ENCODE peak calls at places on chromosomes 3 and 15, in nine cellular contexts. N, P, D, T, O, M, S, B and X are unnamed samples. For H3K4me1, the result is how much of the 10 kb centered on the place peaks cover.

GRCh38 chr3:149934524-149934923 is 36.2 kb downstream of the PFN2 start:
- DNase-seq in N (no peak), P (no peak), D (peak), T (peak), O (no peak), M (no peak), S (no peak), B (no peak), X (peak)

GRCh38 chr15:56719021-56719612 is 14.2 kb downstream of the ZNF280D start:
- DNase-seq in N (no peak), P (no peak), D (no peak), T (no peak), O (no peak), M (no peak), S (no peak), B (no peak), X (no peak)

GRCh38 chr3:10554236-10554611 is 48.8 kb upstream of the ATP2B2 start:
- DNase-seq in N (no peak), P (no peak), D (no peak), T (no peak), O (no peak), M (no peak), S (no peak), B (no peak), X (no peak)

GRCh38 chr15:88423331-88423730 is 43.9 kb downstream of the MRPL46 start:
- DNase-seq in N (no peak), P (no peak), D (no peak), T (no peak), O (no peak), M (no peak), S (no peak), B (no peak), X (no peak)

GRCh38 chr3:42061711-42062408 is 29.3 kb upstream of the TRAK1 start:
- DNase-seq in N (no peak), P (no peak), D (peak), T (peak), O (no peak), M (peak), S (no peak), B (peak), X (peak)

GRCh38 chr3:55721716-55722484 is 234.8 kb upstream of the WNT5A start:
- DNase-seq in N (no peak), P (no peak), D (peak), T (peak), O (no peak), M (no peak), S (no peak), B (peak), X (peak)

GRCh38 chr3:111691293-111691909 is 96.3 kb upstream of the ZBED2 start:
- DNase-seq in N (peak), P (no peak), D (no peak), T (peak), O (no peak), M (peak), S (no peak), B (no peak), X (peak)

GRCh38 chr3:123194552-123194951 is 7.2 kb upstream of the SEC22A start:
- DNase-seq in N (no peak), P (no peak), D (peak), T (peak), O (peak), M (peak), S (no peak), B (peak), X (peak)

GRCh38 chr3:144369151-144369879 is 397.7 kb downstream of the DIPK2A start:
- DNase-seq in N (no peak), P (no peak), D (no peak), T (no peak), O (no peak), M (no peak), S (no peak), B (no peak), X (no peak)

GRCh38 chr3:16377196-16377595 is 112.2 kb downstream of the OXNAD1 start:
- DNase-seq in N (peak), P (peak), D (no peak), T (no peak), O (no peak), M (no peak), S (peak), B (no peak), X (no peak)

GRCh38 chr3:24477090-24477656 is 17.5 kb downstream of the THRB start:
- DNase-seq in N (no peak), P (no peak), D (no peak), T (no peak), O (no peak), M (no peak), S (no peak), B (no peak), X (no peak)

GRCh38 chr3:122793568-122794416 is at the start of gene HSPBAP1:
- DNase-seq in N (peak), P (peak), D (peak), T (peak), O (peak), M (peak), S (peak), B (peak), X (peak)

GRCh38 chr3:195542261-195542660 is 864 bp downstream of the PPP1R2 start:
- DNase-seq in N (no peak), P (no peak), D (no peak), T (peak), O (no peak), M (no peak), S (no peak), B (no peak), X (no peak)

GRCh38 chr3:9861201-9861600 is 17.4 kb upstream of the RPUSD3 start:
- DNase-seq in N (no peak), P (no peak), D (no peak), T (no peak), O (no peak), M (no peak), S (no peak), B (no peak), X (no peak)

GRCh38 chr3:162441716-162442115 is 945.1 kb downstream of the OTOL1 start:
- DNase-seq in N (no peak), P (no peak), D (no peak), T (peak), O (no peak), M (no peak), S (no peak), B (no peak), X (no peak)

GRCh38 chr15:49887604-49888340 is 231.3 kb downstream of the ATP8B4 start:
- DNase-seq in N (no peak), P (no peak), D (no peak), T (peak), O (no peak), M (no peak), S (no peak), B (no peak), X (no peak)

GRCh38 chr3:160635213-160635612 is 41.7 kb upstream of the ARL14 start:
- DNase-seq in N (no peak), P (no peak), D (no peak), T (no peak), O (no peak), M (no peak), S (no peak), B (no peak), X (no peak)

GRCh38 chr3:108623504-108623903 is 34.0 kb downstream of the DZIP3 start:
- DNase-seq in N (no peak), P (no peak), D (no peak), T (no peak), O (no peak), M (no peak), S (no peak), B (no peak), X (no peak)

GRCh38 chr3:25461946-25462345 is 33.9 kb downstream of the RARB start:
- DNase-seq in N (no peak), P (no peak), D (no peak), T (no peak), O (no peak), M (no peak), S (no peak), B (no peak), X (no peak)

GRCh38 chr15:31867536-31868442 is 162.5 kb upstream of the CHRNA7 start:
- DNase-seq in N (peak), P (peak), D (peak), T (peak), O (peak), M (peak), S (peak), B (peak), X (peak)

GRCh38 chr15:55606214-55606613 is 18.1 kb upstream of the PYGO1 start:
- DNase-seq in N (no peak), P (no peak), D (no peak), T (no peak), O (no peak), M (no peak), S (no peak), B (no peak), X (no peak)

GRCh38 chr15:70556376-70556775 is 207.0 kb downstream of the UACA start:
- DNase-seq in N (no peak), P (no peak), D (no peak), T (no peak), O (no peak), M (no peak), S (no peak), B (no peak), X (no peak)

GRCh38 chr15:89369548-89369947 is 34.9 kb upstream of the POLG start:
- DNase-seq in N (no peak), P (no peak), D (no peak), T (no peak), O (no peak), M (no peak), S (no peak), B (no peak), X (no peak)

GRCh38 chr3:194870394-194871110 is 184.9 kb downstream of the FAM43A start:
- DNase-seq in N (no peak), P (no peak), D (peak), T (no peak), O (no peak), M (no peak), S (no peak), B (peak), X (peak)

GRCh38 chr15:63052128-63052826 is 9.7 kb downstream of the TPM1 start:
- DNase-seq in N (no peak), P (no peak), D (no peak), T (peak), O (no peak), M (no peak), S (no peak), B (no peak), X (no peak)
- H3K4me1 ChIP-seq in N (under half), P (under half), D (half or more), T (under half), O (half or more), M (half or more), S (under half), B (half or more), X (half or more)

DNA sequence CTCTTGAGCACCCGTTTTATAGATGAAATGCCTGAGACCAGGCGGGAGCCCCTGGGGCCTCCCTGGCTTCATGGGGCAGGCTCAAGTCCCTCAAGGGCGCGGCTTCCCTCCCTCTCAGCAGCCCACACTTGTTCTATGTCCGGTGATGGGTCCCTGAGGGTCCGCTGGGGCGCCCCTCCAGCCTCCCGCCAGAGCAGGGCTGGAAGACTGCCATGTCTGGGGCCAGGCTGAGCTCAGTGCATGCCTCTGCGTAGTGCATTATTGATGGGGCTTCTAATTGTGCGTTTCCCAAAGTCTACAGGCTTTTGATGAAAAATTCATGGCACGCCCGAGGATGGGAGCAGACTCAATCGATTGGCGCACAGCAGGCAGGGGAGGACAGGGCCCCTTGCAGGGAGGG is 51.3 kb downstream of the CYP11A1 start:
- DNase-seq in N (no peak), P (no peak), D (no peak), T (no peak), O (no peak), M (no peak), S (no peak), B (no peak), X (no peak)
- H3K4me1 ChIP-seq in N (under half), P (under half), D (under half), T (half or more), O (under half), M (under half), S (under half), B (under half), X (under half)

DNA sequence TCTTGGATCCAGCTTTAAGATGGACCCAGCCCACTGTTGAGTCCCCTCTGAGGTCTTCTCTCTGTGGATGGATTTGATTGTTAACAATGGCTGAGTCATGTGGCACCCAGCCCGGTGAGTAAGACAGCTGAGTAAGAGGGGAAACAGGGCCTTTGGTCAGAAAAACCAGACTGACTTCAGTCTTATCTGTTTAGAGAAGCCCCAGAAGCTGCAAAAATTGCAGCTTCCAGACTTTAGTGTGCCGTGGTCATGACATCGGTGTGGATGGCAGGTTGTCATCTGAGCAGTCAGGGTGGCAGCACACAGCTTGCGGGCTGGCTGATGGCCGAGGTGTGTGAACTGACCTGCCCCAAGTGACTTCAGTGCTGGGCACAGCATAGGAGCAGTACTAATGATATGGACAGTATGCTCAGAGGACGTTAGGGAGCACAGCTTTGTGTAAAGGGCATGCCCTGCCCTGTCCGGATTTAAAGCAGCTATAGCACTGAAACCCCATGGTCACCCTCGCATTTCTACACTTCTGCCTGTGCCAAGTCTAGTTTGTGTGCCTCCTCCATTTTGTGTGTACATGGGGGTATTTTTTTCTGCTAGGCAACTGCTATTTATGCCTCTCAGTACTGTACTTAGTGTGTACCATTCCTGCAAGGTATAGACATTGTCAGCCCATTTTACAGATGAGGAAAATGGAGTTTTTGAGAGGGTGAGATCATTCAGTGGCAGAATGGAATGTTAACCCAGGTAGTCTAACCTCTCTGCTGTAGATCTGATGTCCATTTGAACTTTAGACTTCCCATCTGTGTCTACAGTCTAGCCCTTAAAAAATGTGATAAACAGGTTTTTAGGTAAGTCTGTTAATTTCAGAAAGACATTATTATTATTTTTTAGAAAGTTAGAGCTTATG is 44.4 kb downstream of the FLNB start:
- DNase-seq in N (no peak), P (no peak), D (peak), T (peak), O (peak), M (peak), S (no peak), B (peak), X (peak)
- H3K4me1 ChIP-seq in N (under half), P (under half), D (under half), T (under half), O (under half), M (half or more), S (under half), B (under half), X (half or more)

GRCh38 chr3:58333206-58334012 is 717 bp downstream of the PXK start:
- DNase-seq in N (peak), P (no peak), D (peak), T (no peak), O (peak), M (no peak), S (peak), B (peak), X (peak)

GRCh38 chr3:58337190-58337589 is 4.5 kb downstream of the PXK start:
- DNase-seq in N (no peak), P (no peak), D (no peak), T (no peak), O (no peak), M (no peak), S (no peak), B (no peak), X (no peak)

GRCh38 chr3:58334013-58334321 is 1.3 kb downstream of the PXK start:
- DNase-seq in N (no peak), P (no peak), D (no peak), T (peak), O (no peak), M (no peak), S (no peak), B (no peak), X (no peak)

GRCh38 chr3:58335432-58335947 is 2.8 kb downstream of the PXK start:
- DNase-seq in N (no peak), P (no peak), D (no peak), T (no peak), O (no peak), M (no peak), S (no peak), B (no peak), X (no peak)

GRCh38 chr3:58336135-58336882 is 3.6 kb downstream of the PXK start:
- DNase-seq in N (no peak), P (no peak), D (no peak), T (peak), O (no peak), M (no peak), S (no peak), B (no peak), X (no peak)
- H3K4me1 ChIP-seq in N (under half), P (under half), D (under half), T (under half), O (under half), M (under half), S (under half), B (under half), X (under half)

GRCh38 chr3:141346839-141347238 is 21.5 kb upstream of the ZBTB38 start:
- DNase-seq in N (no peak), P (no peak), D (no peak), T (no peak), O (no peak), M (no peak), S (no peak), B (no peak), X (no peak)
- H3K4me1 ChIP-seq in N (under half), P (under half), D (under half), T (under half), O (under half), M (under half), S (under half), B (under half), X (under half)

DNA sequence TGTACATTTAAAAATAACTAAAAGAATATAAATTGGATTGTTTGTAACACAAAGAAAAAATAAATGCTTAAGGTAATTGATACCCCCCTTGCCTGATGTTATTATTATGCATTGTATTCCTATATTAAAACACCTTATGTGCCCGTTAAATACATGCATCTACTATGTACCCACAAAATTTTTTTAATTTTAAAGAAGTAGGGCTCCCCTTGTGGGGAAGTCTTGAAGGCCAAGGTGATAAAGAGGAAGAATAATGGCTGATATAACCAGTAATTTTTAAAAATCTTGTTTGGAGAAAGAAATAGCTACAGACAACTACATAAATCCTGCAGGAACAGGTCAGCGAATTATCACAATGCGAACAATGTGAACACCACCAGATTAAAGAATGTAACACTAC is 451.7 kb upstream of the ARHGEF26 start:
- DNase-seq in N (peak), P (no peak), D (no peak), T (no peak), O (no peak), M (no peak), S (no peak), B (no peak), X (no peak)
- H3K4me1 ChIP-seq in N (under half), P (under half), D (under half), T (under half), O (under half), M (under half), S (under half), B (under half), X (under half)

GRCh38 chr15:41291065-41291631 is 41.2 kb downstream of the OIP5 start:
- DNase-seq in N (no peak), P (no peak), D (no peak), T (no peak), O (peak), M (no peak), S (no peak), B (peak), X (no peak)

GRCh38 chr15:41285285-41285684 is 47.1 kb downstream of the OIP5 start:
- DNase-seq in N (no peak), P (no peak), D (no peak), T (no peak), O (no peak), M (no peak), S (no peak), B (no peak), X (no peak)

GRCh38 chr15:41289953-41290352 is 42.4 kb downstream of the OIP5 start:
- DNase-seq in N (no peak), P (no peak), D (no peak), T (no peak), O (no peak), M (no peak), S (no peak), B (no peak), X (no peak)

GRCh38 chr15:41286665-41287333 is 45.6 kb downstream of the OIP5 start:
- DNase-seq in N (no peak), P (no peak), D (peak), T (peak), O (no peak), M (no peak), S (no peak), B (no peak), X (no peak)

GRCh38 chr15:41288464-41288863 is 43.9 kb downstream of the OIP5 start:
- DNase-seq in N (no peak), P (no peak), D (no peak), T (no peak), O (no peak), M (no peak), S (no peak), B (no peak), X (no peak)
- H3K4me1 ChIP-seq in N (under half), P (under half), D (under half), T (under half), O (under half), M (under half), S (under half), B (under half), X (under half)

GRCh38 chr3:98599647-98600411 is 6.4 kb upstream of the CPOX start:
- DNase-seq in N (no peak), P (no peak), D (no peak), T (no peak), O (no peak), M (no peak), S (no peak), B (no peak), X (no peak)
- H3K4me1 ChIP-seq in N (under half), P (under half), D (under half), T (under half), O (under half), M (under half), S (under half), B (under half), X (under half)

DNA sequence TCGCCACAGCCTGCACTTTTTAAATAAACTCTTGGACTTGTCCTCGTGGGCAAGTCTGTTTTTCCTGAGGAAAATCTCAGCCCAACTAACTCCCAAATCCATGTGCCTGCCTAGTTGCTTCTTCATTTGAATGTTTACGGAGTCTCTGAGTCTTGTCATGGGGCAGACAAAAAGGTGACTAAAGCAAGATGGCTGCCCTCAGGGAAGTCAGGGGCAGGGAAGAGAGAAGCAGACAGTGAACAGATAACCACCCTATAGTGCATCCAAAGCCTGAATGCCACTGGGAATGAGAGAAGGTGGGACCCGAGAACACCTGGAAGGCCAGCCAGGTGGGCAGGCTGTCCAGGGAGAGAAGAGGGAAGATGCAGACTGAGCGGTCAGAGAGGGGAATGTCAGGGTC is 21.4 kb downstream of the CCDC12 start:
- DNase-seq in N (no peak), P (no peak), D (no peak), T (no peak), O (no peak), M (no peak), S (no peak), B (peak), X (no peak)
- H3K4me1 ChIP-seq in N (half or more), P (half or more), D (under half), T (under half), O (half or more), M (half or more), S (half or more), B (half or more), X (half or more)